ENCODE peak calls at places on chromosomes 2 and 18, in six cellular contexts. F, M, N, V, R and C are unnamed samples.

GRCh38 chr2:195560209-195560907 is 96.7 kb upstream of the SLC39A10 start:
- DNase-seq in M (no peak), N (no peak), F (peak), V (no peak), R (no peak), C (no peak)

GRCh38 chr18:24014986-24015896 is 687 bp downstream of the TTC39C start:
- DNase-seq in R (peak), M (peak), V (no peak), F (peak), N (peak), C (peak)

GRCh38 chr18:69958422-69958821 is 10.7 kb upstream of the CD226 start:
- DNase-seq in N (no peak), R (no peak), V (no peak), F (no peak), M (no peak), C (no peak)

GRCh38 chr2:11710632-11711381 is 35.6 kb upstream of the LPIN1 start:
- DNase-seq in M (no peak), N (no peak), F (no peak), V (no peak), R (no peak), C (no peak)

GRCh38 chr2:96872591-96873349 is 2.9 kb upstream of the SEMA4C start:
- DNase-seq in N (no peak), M (no peak), R (peak), V (no peak), F (peak), C (no peak)

GRCh38 chr2:6372317-6372903 is 493.3 kb downstream of the CMPK2 start:
- DNase-seq in N (no peak), V (no peak), R (peak), F (peak), M (no peak), C (peak)

GRCh38 chr2:107132141-107132540 is 246.2 kb upstream of the ST6GAL2 start:
- DNase-seq in M (no peak), N (no peak), V (no peak), R (no peak), F (no peak), C (no peak)

GRCh38 chr18:49813071-49813320 is 337 bp downstream of the ACAA2 start:
- DNase-seq in R (peak), N (no peak), V (no peak), M (no peak), F (peak), C (peak)

GRCh38 chr2:29106980-29107388 is 8.2 kb upstream of the CLIP4 start:
- DNase-seq in M (no peak), F (peak), V (no peak), R (no peak), N (no peak), C (peak)

GRCh38 chr2:47941936-47942335 is 35.6 kb upstream of the FBXO11 start:
- DNase-seq in M (no peak), V (no peak), N (no peak), R (peak), F (no peak), C (no peak)

GRCh38 chr2:25127631-25128030 is 40.7 kb downstream of the POMC start:
- DNase-seq in M (no peak), N (no peak), R (no peak), F (peak), V (no peak), C (no peak)

GRCh38 chr18:53603281-53603680 is 621.2 kb downstream of the MBD2 start:
- DNase-seq in R (no peak), N (no peak), M (no peak), F (no peak), V (no peak), C (no peak)

GRCh38 chr2:17300141-17300540 is 218.1 kb downstream of the RAD51AP2 start:
- DNase-seq in N (no peak), M (no peak), R (peak), F (peak), V (no peak), C (peak)

GRCh38 chr2:48601349-48601748 is 16.3 kb upstream of the GTF2A1L start:
- DNase-seq in N (no peak), M (peak), R (no peak), V (no peak), F (peak), C (peak)

GRCh38 chr2:183248866-183249567 is 124.8 kb downstream of the NUP35 start:
- DNase-seq in M (no peak), V (no peak), F (peak), N (peak), R (no peak), C (peak)

GRCh38 chr2:134202361-134202760 is 51.5 kb upstream of the MGAT5 start:
- DNase-seq in V (no peak), R (peak), M (no peak), N (no peak), F (no peak), C (no peak)

GRCh38 chr2:8455236-8456148 is 226.4 kb upstream of the ID2 start:
- DNase-seq in F (no peak), N (no peak), R (no peak), V (no peak), M (no peak), C (no peak)

GRCh38 chr2:190717306-190717705 is 68.4 kb downstream of the NAB1 start:
- DNase-seq in N (no peak), M (no peak), F (peak), R (no peak), V (no peak), C (no peak)

GRCh38 chr2:190720276-190720675 is 71.4 kb downstream of the NAB1 start:
- DNase-seq in M (no peak), F (no peak), R (no peak), V (no peak), N (no peak), C (no peak)

GRCh38 chr2:190717764-190718651 is 69.1 kb downstream of the NAB1 start:
- DNase-seq in R (peak), M (no peak), F (no peak), N (no peak), V (no peak), C (no peak)

GRCh38 chr2:190720691-190721090 is 71.8 kb downstream of the NAB1 start:
- DNase-seq in M (no peak), V (no peak), F (no peak), R (no peak), N (no peak), C (no peak)

GRCh38 chr2:190718652-190719526 is 70.0 kb downstream of the NAB1 start:
- DNase-seq in F (peak), N (no peak), M (no peak), R (peak), V (peak), C (peak)
- H2AFZ ChIP-seq in F (no peak), N (no peak), M (no peak), R (no peak), V (peak), C (no peak)

GRCh38 chr18:302097-302496 is 34.2 kb upstream of the THOC1 start:
- DNase-seq in M (no peak), F (no peak), N (no peak), R (no peak), V (no peak), C (no peak)

GRCh38 chr18:306608-307255 is 38.9 kb upstream of the THOC1 start:
- DNase-seq in F (no peak), M (no peak), N (no peak), V (no peak), R (no peak), C (no peak)

GRCh38 chr18:303578-303977 is 35.7 kb upstream of the THOC1 start:
- DNase-seq in V (no peak), M (no peak), R (no peak), N (no peak), F (no peak), C (no peak)

GRCh38 chr18:304887-305529 is 37.2 kb upstream of the THOC1 start:
- DNase-seq in M (no peak), N (no peak), R (no peak), F (no peak), V (no peak), C (no peak)

DNA sequence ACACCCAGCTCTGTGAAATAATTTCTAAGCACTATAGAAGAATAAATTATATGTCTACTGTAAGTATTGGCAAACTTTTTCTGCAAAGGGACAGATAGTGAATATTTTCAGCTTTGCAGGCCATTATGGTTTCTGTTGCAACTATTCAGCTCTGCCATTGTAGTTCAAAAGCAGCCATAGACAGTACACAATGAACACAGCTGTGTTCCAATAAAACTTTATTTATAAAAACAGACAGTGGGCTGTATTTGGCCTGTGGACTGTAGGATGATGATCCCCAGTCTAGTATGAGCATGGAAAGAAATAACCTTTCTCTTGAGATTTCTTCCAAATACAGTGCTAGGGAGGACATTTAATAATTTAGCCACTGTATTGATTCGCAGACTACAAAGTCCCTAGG is 35.2 kb upstream of the THOC1 start:
- DNase-seq in N (no peak), M (no peak), R (no peak), V (no peak), F (no peak), C (no peak)
- H2BK120ac ChIP-seq in N (no peak), M (no peak), R (no peak), V (no peak), F (no peak), C (no peak)

GRCh38 chr2:239150125-239151011 is 250.5 kb downstream of the HDAC4 start:
- DNase-seq in V (no peak), M (no peak), F (no peak), R (no peak), N (no peak), C (no peak)

GRCh38 chr2:239149501-239149900 is 251.3 kb downstream of the HDAC4 start:
- DNase-seq in M (peak), N (no peak), V (no peak), R (no peak), F (no peak), C (no peak)

GRCh38 chr2:239152239-239152915 is 248.4 kb downstream of the HDAC4 start:
- DNase-seq in V (no peak), R (no peak), M (no peak), F (no peak), N (no peak), C (no peak)

GRCh38 chr2:239152916-239153305 is 247.9 kb downstream of the HDAC4 start:
- DNase-seq in R (no peak), N (no peak), F (no peak), M (no peak), V (no peak), C (no peak)

GRCh38 chr2:239151201-239152131 is 249.4 kb downstream of the HDAC4 start:
- DNase-seq in M (peak), V (no peak), F (no peak), N (no peak), R (no peak), C (no peak)
- H3K27ac ChIP-seq in M (no peak), V (no peak), F (no peak), N (no peak), R (no peak), C (no peak)

GRCh38 chr18:65365245-65365955 is 385.4 kb upstream of the CDH7 start:
- DNase-seq in M (no peak), F (no peak), V (no peak), R (no peak), N (no peak), C (no peak)

GRCh38 chr18:65359479-65359878 is 391.3 kb upstream of the CDH7 start:
- DNase-seq in N (no peak), F (no peak), V (no peak), R (no peak), M (no peak), C (no peak)

GRCh38 chr18:65363006-65363405 is 387.8 kb upstream of the CDH7 start:
- DNase-seq in V (no peak), N (no peak), M (no peak), R (no peak), F (no peak), C (no peak)

GRCh38 chr18:65363911-65364632 is 386.7 kb upstream of the CDH7 start:
- DNase-seq in M (no peak), F (no peak), V (no peak), R (no peak), N (no peak), C (peak)
- H2AFZ ChIP-seq in M (no peak), F (no peak), V (peak), R (no peak), N (peak), C (no peak)